ENCODE peak calls at places on chromosomes 12 and 14, in seven cellular contexts. V is GM18507; Y is GM13977; X is activated T-cell treated with anti-CD3 and anti-CD28 coated beads, Interleukin-2, amount 50 U/mL, for 1 hour; N is activated CD4-positive, alpha-beta T cell treated with anti-CD3 and anti-CD28 coated beads for 24 hours; Z is foreskin melanocyte; M is Kasumi-1. P is an unnamed sample.
A peak's percentile ranks its signal among the peaks of the same experiment; 100 is the strongest.

GRCh38 chr12:64792128-64792527 is 32.3 kb upstream of the TBC1D30 start:
- DNase-seq in V (no peak), Y (no peak), X (no peak), N (no peak), Z (no peak), M (no peak), P (no peak)

GRCh38 chr14:86673523-86673969 is 1143.6 kb downstream of the FLRT2 start:
- DNase-seq in V (no peak), Y (no peak), X (no peak), N (no peak), Z (no peak), M (no peak), P (no peak)

GRCh38 chr14:89368490-89369477 is 48.2 kb downstream of the FOXN3 start:
- DNase-seq in V (no peak), Y (no peak), X (no peak), N (no peak), Z (no peak), M (no peak), P (no peak)

GRCh38 chr14:68981124-68981523 is 2.0 kb upstream of the ACTN1 start:
- DNase-seq in V (no peak), Y (no peak), X (no peak), N (no peak), Z (no peak), M (no peak), P (no peak)

GRCh38 chr12:92729773-92730305 is 27.1 kb downstream of the PLEKHG7 start:
- DNase-seq in V (no peak), Y (no peak), X (no peak), N (no peak), Z (no peak), M (no peak), P (no peak)

GRCh38 chr12:97148941-97149559 is 242.0 kb downstream of the NEDD1 start:
- DNase-seq in V (peak; percentile 20), Y (peak; percentile 29), X (peak; percentile 20), N (no peak), Z (peak; percentile 19), M (peak; percentile 71), P (peak; percentile 33)

GRCh38 chr14:25006961-25007795 is 42.8 kb downstream of the STXBP6 start:
- DNase-seq in V (no peak), Y (no peak), X (no peak), N (no peak), Z (peak; percentile 52), M (no peak), P (peak; percentile 15)

GRCh38 chr14:106343636-106344035 is 817.3 kb downstream of the TMEM121 start:
- DNase-seq in V (no peak), Y (no peak), X (no peak), N (no peak), Z (no peak), M (no peak), P (no peak)

GRCh38 chr12:93361159-93361919 is 16.4 kb upstream of the NUDT4 start:
- DNase-seq in V (no peak), Y (no peak), X (no peak), N (no peak), Z (no peak), M (no peak), P (no peak)

GRCh38 chr14:85195872-85196477 is 334.0 kb upstream of the FLRT2 start:
- DNase-seq in V (no peak), Y (no peak), X (no peak), N (no peak), Z (no peak), M (peak; percentile 39), P (no peak)

GRCh38 chr14:99454246-99454645 is 26.4 kb downstream of the SETD3 start:
- DNase-seq in V (no peak), Y (no peak), X (no peak), N (no peak), Z (no peak), M (no peak), P (no peak)

GRCh38 chr14:105939810-105940508 is 413.6 kb downstream of the TMEM121 start:
- DNase-seq in V (no peak), Y (no peak), X (no peak), N (no peak), Z (no peak), M (no peak), P (no peak)

GRCh38 chr12:132320767-132321211 is 8.6 kb downstream of the GALNT9 start:
- DNase-seq in V (no peak), Y (no peak), X (no peak), N (no peak), Z (no peak), M (no peak), P (no peak)

GRCh38 chr14:96581902-96582640 is 79.9 kb downstream of the PAPOLA start:
- DNase-seq in V (no peak), Y (no peak), X (no peak), N (no peak), Z (no peak), M (no peak), P (no peak)

P was measured in germinal center.